ENCODE peak calls at places on chromosomes 7 and 10, in seven cellular contexts. R is ELF-1; C is stimulated activated CD4-positive, alpha-beta T cell treated with anti-CD3 and anti-CD28 coated beads, Interleukin-15, amount 100 ng/mL, for 24 hours; N is AG09309; E is NCI-H2081; V is activated CD4-positive, alpha-beta T cell treated with anti-CD3 and anti-CD28 coated beads for 1 hour; A is IMR-90. P is an unnamed sample.

GRCh38 chr7:156650042-156650441 is 9.5 kb downstream of the RNF32 start:
- DNase-seq in R (peak; percentile 47), C (peak; percentile 25), N (no peak), E (no peak), V (no peak), A (no peak), P (no peak)

GRCh38 chr7:27123021-27123476 is 7.5 kb downstream of the HOXA4 start:
- DNase-seq in R (peak; percentile 74), C (no peak), N (no peak), E (no peak), V (no peak), A (peak; percentile 67), P (no peak)

GRCh38 chr7:156993021-156993924 is 17.2 kb downstream of the MNX1 start:
- DNase-seq in R (peak; percentile 43), C (no peak), N (no peak), E (peak; percentile 80), V (no peak), A (no peak), P (no peak)

GRCh38 chr7:122310119-122311021 is 5.8 kb upstream of the FEZF1 start:
- DNase-seq in R (peak; percentile 73), C (no peak), N (no peak), E (no peak), V (no peak), A (no peak), P (no peak)

GRCh38 chr10:58516118-58516517 is 3.4 kb downstream of the BICC1 start:
- DNase-seq in R (no peak), C (no peak), N (no peak), E (no peak), V (no peak), A (no peak), P (no peak)

GRCh38 chr10:125017547-125018298 is 75.8 kb downstream of the ZRANB1 start:
- DNase-seq in R (no peak), C (no peak), N (no peak), E (peak; percentile 63), V (no peak), A (no peak), P (no peak)

GRCh38 chr7:54769203-54769602 is 10.2 kb upstream of the SEC61G start:
- DNase-seq in R (no peak), C (no peak), N (no peak), E (no peak), V (no peak), A (peak; percentile 16), P (no peak)

GRCh38 chr10:46516660-46517416 is 39.6 kb downstream of the GPRIN2 start:
- DNase-seq in R (no peak), C (no peak), N (peak; percentile 90), E (no peak), V (peak; percentile 6), A (peak; percentile 96), P (no peak)

GRCh38 chr10:44801383-44802327 is 109.5 kb upstream of the TMEM72 start:
- DNase-seq in R (no peak), C (no peak), N (peak; percentile 75), E (peak; percentile 21), V (no peak), A (peak; percentile 97), P (no peak)

GRCh38 chr7:101782886-101783285 is 34.5 kb upstream of the CUX1 start:
- DNase-seq in R (no peak), C (no peak), N (no peak), E (no peak), V (no peak), A (no peak), P (no peak)

GRCh38 chr10:60096761-60097513 is 190.6 kb upstream of the CCDC6 start:
- DNase-seq in R (no peak), C (no peak), N (no peak), E (no peak), V (no peak), A (no peak), P (no peak)

GRCh38 chr7:29563590-29564454 is at the start of gene PRR15:
- DNase-seq in R (peak; percentile 93), C (peak; percentile 19), N (no peak), E (peak; percentile 69), V (no peak), A (no peak), P (no peak)

GRCh38 chr7:157271991-157272324 is 64.8 kb upstream of the DNAJB6 start:
- DNase-seq in R (no peak), C (no peak), N (peak; percentile 89), E (no peak), V (no peak), A (peak; percentile 99), P (no peak)

GRCh38 chr7:134504660-134505164 is 22.7 kb upstream of the AKR1B10 start:
- DNase-seq in R (no peak), C (no peak), N (no peak), E (no peak), V (no peak), A (no peak), P (no peak)

GRCh38 chr10:1198453-1199344 is 142.5 kb downstream of the WDR37 start:
- DNase-seq in R (peak; percentile 46), C (no peak), N (no peak), E (no peak), V (no peak), A (no peak), P (no peak)

GRCh38 chr7:43735802-43736603 is 6.7 kb upstream of the COA1 start:
- DNase-seq in R (no peak), C (peak; percentile 65), N (no peak), E (no peak), V (no peak), A (peak; percentile 37), P (no peak)

GRCh38 chr7:121938429-121938996 is 65.6 kb downstream of the PTPRZ1 start:
- DNase-seq in R (peak; percentile 65), C (no peak), N (no peak), E (peak; percentile 42), V (no peak), A (no peak), P (no peak)

GRCh38 chr10:27713906-27714305 is 31.7 kb downstream of the MKX start:
- DNase-seq in R (no peak), C (no peak), N (no peak), E (no peak), V (no peak), A (no peak), P (no peak)

GRCh38 chr7:115359119-115359518 is 437.2 kb downstream of the MDFIC start:
- DNase-seq in R (no peak), C (no peak), N (no peak), E (no peak), V (no peak), A (no peak), P (no peak)

GRCh38 chr7:116671681-116672595 is at the start of gene MET:
- DNase-seq in R (peak; percentile 68), C (peak; percentile 69), N (no peak), E (peak; percentile 89), V (no peak), A (peak; percentile 72), P (no peak)

GRCh38 chr7:125383324-125383723 is 453.7 kb upstream of the POT1 start:
- DNase-seq in R (no peak), C (no peak), N (no peak), E (no peak), V (no peak), A (no peak), P (no peak)

GRCh38 chr7:44106311-44107065 is 2.3 kb downstream of the AEBP1 start:
- DNase-seq in R (no peak), C (no peak), N (no peak), E (no peak), V (no peak), A (no peak), P (no peak)

GRCh38 chr10:127300868-127301321 is 104.5 kb upstream of the INSYN2A start:
- DNase-seq in R (no peak), C (no peak), N (no peak), E (no peak), V (no peak), A (no peak), P (no peak)

GRCh38 chr10:47406870-47407648 is 23.0 kb upstream of the ZNF488 start:
- DNase-seq in R (peak; percentile 91), C (no peak), N (no peak), E (no peak), V (no peak), A (peak; percentile 73), P (no peak)

GRCh38 chr10:93790454-93790853 is 32.7 kb downstream of the LGI1 start:
- DNase-seq in R (peak; percentile 18), C (no peak), N (no peak), E (no peak), V (no peak), A (no peak), P (no peak)

GRCh38 chr7:116499168-116500070 is at the start of gene CAV2:
- DNase-seq in R (peak; percentile 53), C (peak; percentile 30), N (no peak), E (peak; percentile 54), V (no peak), A (peak; percentile 48), P (no peak)

GRCh38 chr10:93598157-93598556 is 2.9 kb downstream of the RBP4 start:
- DNase-seq in R (no peak), C (no peak), N (no peak), E (no peak), V (no peak), A (no peak), P (no peak)

GRCh38 chr10:99660662-99661369 is 1.5 kb downstream of the ENTPD7 start:
- DNase-seq in R (no peak), C (no peak), N (no peak), E (no peak), V (no peak), A (peak; percentile 14), P (no peak)

GRCh38 chr7:29196191-29196590 is 1.6 kb downstream of the CHN2 start:
- DNase-seq in R (no peak), C (no peak), N (no peak), E (peak; percentile 69), V (no peak), A (no peak), P (no peak)

GRCh38 chr7:117020605-117021002 is 67.3 kb downstream of the ST7 start:
- DNase-seq in R (peak; percentile 55), C (no peak), N (no peak), E (peak; percentile 65), V (no peak), A (no peak), P (no peak)

GRCh38 chr10:93437000-93437945 is 44.9 kb downstream of the MYOF start:
- DNase-seq in R (peak; percentile 74), C (no peak), N (peak; percentile 97), E (no peak), V (no peak), A (peak; percentile 99), P (no peak)

GRCh38 chr10:28396317-28396716 is 93.5 kb upstream of the MPP7 start:
- DNase-seq in R (no peak), C (no peak), N (no peak), E (no peak), V (no peak), A (no peak), P (no peak)

GRCh38 chr10:43202224-43202656 is 64.0 kb downstream of the CSGALNACT2 start:
- DNase-seq in R (peak; percentile 76), C (peak; percentile 77), N (no peak), E (no peak), V (no peak), A (no peak), P (no peak)

GRCh38 chr7:98740643-98741042 is 123.6 kb downstream of the NPTX2 start:
- DNase-seq in R (no peak), C (no peak), N (no peak), E (no peak), V (no peak), A (no peak), P (no peak)

GRCh38 chr7:100745184-100745583 is 11.8 kb downstream of the ZAN start:
- DNase-seq in R (peak; percentile 67), C (no peak), N (no peak), E (no peak), V (no peak), A (peak; percentile 53), P (peak; percentile 86)

GRCh38 chr7:107130487-107131220 is 38.1 kb upstream of the HBP1 start:
- DNase-seq in R (peak; percentile 10), C (no peak), N (no peak), E (no peak), V (no peak), A (no peak), P (no peak)

GRCh38 chr7:5217396-5217795 is 27.4 kb downstream of the WIPI2 start:
- DNase-seq in R (no peak), C (no peak), N (no peak), E (no peak), V (no peak), A (no peak), P (no peak)

GRCh38 chr10:87667503-87667902 is 7.8 kb downstream of the PAPSS2 start:
- DNase-seq in R (no peak), C (no peak), N (no peak), E (no peak), V (no peak), A (no peak), P (no peak)